ENCODE peak calls at places on chromosome 4, in four cellular contexts. C is prostate gland, Y is choroid plexus epithelial cell, Z is B cell. M is an unnamed sample.

GRCh38 chr4:176837176-176837915 is 44.6 kb upstream of the VEGFC start:
- DNase-seq in C (no peak), Y (no peak), Z (no peak), M (no peak)

GRCh38 chr4:165944900-165945299 is 71.9 kb downstream of the TLL1 start:
- DNase-seq in C (no peak), Y (no peak), Z (no peak), M (no peak)

GRCh38 chr4:52588097-52588496 is 71.0 kb downstream of the USP46 start:
- DNase-seq in C (no peak), Y (peak; percentile 41), Z (no peak), M (peak; percentile 46)

GRCh38 chr4:78654809-78655208 is 103.2 kb downstream of the ANXA3 start:
- DNase-seq in C (no peak), Y (no peak), Z (no peak), M (no peak)

GRCh38 chr4:158940276-158940675 is 162.6 kb upstream of the RAPGEF2 start:
- DNase-seq in C (no peak), Y (no peak), Z (no peak), M (no peak)

GRCh38 chr4:33911951-33912350 is 2332.4 kb downstream of the ARAP2 start:
- DNase-seq in C (no peak), Y (no peak), Z (no peak), M (no peak)

GRCh38 chr4:174061026-174061425 is 222.4 kb downstream of the FBXO8 start:
- DNase-seq in C (no peak), Y (no peak), Z (no peak), M (no peak)

GRCh38 chr4:41106081-41106480 is 108.3 kb downstream of the APBB2 start:
- DNase-seq in C (no peak), Y (no peak), Z (no peak), M (no peak)

DNA sequence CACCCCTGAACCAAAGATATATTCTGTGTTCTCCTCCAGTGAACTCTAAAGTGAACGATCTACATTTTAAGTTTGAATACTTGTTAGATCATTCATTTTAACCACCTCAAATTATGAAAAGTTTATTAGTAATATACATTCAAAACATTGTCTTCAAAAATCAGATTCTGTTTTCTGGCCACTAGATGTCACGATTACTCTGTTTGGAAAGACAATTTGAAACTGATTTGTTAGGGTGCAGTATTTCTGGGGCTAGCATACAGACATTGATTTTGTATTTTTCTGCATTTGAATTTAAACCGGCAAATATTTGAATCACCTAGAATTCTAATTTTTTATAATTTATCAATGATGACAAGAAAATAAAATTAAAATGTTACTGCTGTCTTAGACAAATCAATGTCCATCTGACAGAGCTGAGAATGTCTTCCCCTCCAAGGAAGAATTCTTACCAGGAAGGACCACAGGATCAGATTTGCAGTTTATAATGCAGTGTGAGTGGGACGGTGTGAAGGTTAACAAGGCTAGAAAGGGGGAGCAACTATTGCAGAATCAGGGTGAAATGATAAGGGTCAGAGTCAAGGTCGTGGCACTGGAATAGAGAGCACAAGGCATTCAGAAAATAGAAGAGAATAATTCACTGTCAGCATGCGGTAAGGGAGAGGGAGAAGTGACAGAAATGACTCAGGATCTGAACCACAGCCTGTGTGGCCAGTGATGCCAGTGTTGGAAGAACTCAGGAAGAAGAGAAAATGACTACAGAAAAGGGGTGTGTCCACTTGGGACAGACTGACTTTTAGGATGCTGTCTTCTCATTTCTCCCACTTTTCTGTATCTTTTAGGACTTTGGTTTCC is 91.6 kb downstream of the ANXA10 start:
- DNase-seq in C (no peak), Y (peak; percentile 69), Z (no peak), M (no peak)
- TF ChIP-seq CTCF in C (peak; percentile 26), Y (peak; percentile 66), Z (peak; percentile 52), M (peak; percentile 50)

GRCh38 chr4:5757954-5758353 is 47.0 kb downstream of the EVC start:
- DNase-seq in C (no peak), Y (no peak), Z (no peak), M (no peak)

GRCh38 chr4:5756271-5756670 is 45.3 kb downstream of the EVC start:
- DNase-seq in C (no peak), Y (no peak), Z (no peak), M (no peak)

GRCh38 chr4:5757536-5757935 is 46.5 kb downstream of the EVC start:
- DNase-seq in C (no peak), Y (no peak), Z (no peak), M (no peak)

GRCh38 chr4:5755679-5756078 is 44.7 kb downstream of the EVC start:
- DNase-seq in C (no peak), Y (no peak), Z (no peak), M (no peak)

GRCh38 chr4:5757091-5757490 is 46.1 kb downstream of the EVC start:
- DNase-seq in C (no peak), Y (no peak), Z (no peak), M (no peak)
- TF ChIP-seq CTCF in C (no peak), Y (no peak), Z (no peak), M (no peak)

DNA sequence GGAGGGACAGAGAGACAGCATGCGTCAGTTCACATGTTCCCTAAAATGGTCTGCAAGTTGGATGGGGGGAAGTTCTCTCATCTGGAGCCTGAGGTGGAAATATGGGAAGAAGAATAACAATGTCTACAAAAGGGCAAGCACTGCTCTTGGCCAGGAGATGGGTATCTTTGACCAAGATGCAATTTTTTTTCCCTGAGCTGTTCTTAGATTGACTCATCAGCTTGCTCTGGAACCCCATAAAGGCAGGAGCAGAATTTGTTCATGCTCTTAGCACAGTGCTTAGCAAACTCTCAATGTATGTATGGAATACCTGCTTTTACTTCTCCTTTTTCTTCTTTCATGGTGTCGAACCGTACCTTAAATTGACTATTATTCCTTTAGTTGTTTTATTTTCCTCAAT is 90.5 kb upstream of the ZNF827 start:
- DNase-seq in C (no peak), Y (peak; percentile 21), Z (no peak), M (no peak)
- TF ChIP-seq CTCF in C (no peak), Y (no peak), Z (no peak), M (no peak)

DNA sequence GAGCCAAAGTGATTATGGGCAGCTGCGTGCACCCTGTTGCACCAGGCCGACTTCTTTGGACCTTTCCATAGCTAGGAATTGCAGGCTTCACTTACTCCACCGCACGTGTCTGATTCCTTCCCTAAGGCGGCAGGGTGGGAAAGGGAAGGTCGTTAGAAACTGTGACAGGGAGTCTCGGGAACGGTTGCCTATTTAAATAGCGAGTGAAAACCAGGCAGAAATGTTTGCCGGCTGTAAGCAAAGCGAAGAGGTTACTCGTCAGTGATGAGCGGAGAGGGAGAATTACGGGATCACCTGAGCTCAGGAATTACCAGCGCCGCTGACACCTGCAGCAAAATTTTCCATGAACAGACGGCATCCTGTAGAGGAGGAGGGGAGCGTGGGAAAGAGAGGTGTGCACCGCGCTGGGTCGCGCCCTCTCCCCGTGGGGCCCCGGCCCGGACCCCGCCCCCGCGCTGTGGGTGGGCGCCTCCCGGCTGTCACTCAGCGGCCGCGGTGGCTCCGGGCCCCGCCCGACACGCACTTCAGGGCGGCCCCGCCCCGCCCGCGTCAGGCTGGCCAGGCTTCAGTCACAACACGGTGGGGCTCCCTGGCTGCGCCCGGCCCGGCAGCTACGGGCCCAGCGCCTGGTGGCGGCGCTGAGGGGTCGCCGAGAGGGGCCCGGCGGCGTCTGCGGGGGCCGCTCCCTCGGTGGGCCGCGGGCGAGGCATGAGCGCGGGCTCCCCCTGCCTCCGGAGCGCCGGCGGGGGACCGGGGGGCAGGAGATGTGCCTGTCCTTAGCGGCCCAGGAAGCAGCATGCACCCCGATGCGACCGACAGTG is at the start of gene SNX25:
- DNase-seq in C (peak; percentile 89), Y (peak; percentile 82), Z (peak; percentile 90), M (peak; percentile 94)
- TF ChIP-seq CTCF in C (peak; percentile 11), Y (no peak), Z (no peak), M (peak; percentile 37)